ENCODE peak calls at places on chromosomes 11 and 22, in ten cellular contexts. One of them, this sample, is unnamed.

GRCh38 chr11:70076461-70076931 is 1.6 kb upstream of the ANO1 start:
- DNase-seq in tibial nerve: no peak
- DNase-seq in IMR-90: no peak
- DNase-seq in kidney: peak
- DNase-seq in heart left ventricle: no peak
- DNase-seq in A549: no peak
- DNase-seq in kidney epithelial cell: no peak
- DNase-seq in H1: no peak
- DNase-seq in transverse colon: no peak
- DNase-seq in retinal pigment epithelial cell: no peak
- DNase-seq in this sample: no peak

GRCh38 chr22:49535527-49536125 is 292.0 kb downstream of the BRD1 start:
- DNase-seq in kidney: peak
- DNase-seq in transverse colon: no peak
- DNase-seq in heart left ventricle: no peak
- DNase-seq in A549: no peak
- DNase-seq in retinal pigment epithelial cell: no peak
- DNase-seq in kidney epithelial cell: no peak
- DNase-seq in tibial nerve: no peak
- DNase-seq in IMR-90: no peak
- DNase-seq in H1: no peak
- DNase-seq in this sample: no peak

GRCh38 chr11:130051077-130051476 is 18.6 kb upstream of the APLP2 start:
- DNase-seq in retinal pigment epithelial cell: no peak
- DNase-seq in IMR-90: peak
- DNase-seq in kidney: no peak
- DNase-seq in heart left ventricle: no peak
- DNase-seq in tibial nerve: no peak
- DNase-seq in A549: no peak
- DNase-seq in kidney epithelial cell: no peak
- DNase-seq in transverse colon: no peak
- DNase-seq in H1: no peak
- DNase-seq in this sample: no peak

GRCh38 chr11:45178890-45179663 is 32.6 kb downstream of the PRDM11 start:
- DNase-seq in retinal pigment epithelial cell: peak
- DNase-seq in A549: peak
- DNase-seq in heart left ventricle: no peak
- DNase-seq in kidney epithelial cell: no peak
- DNase-seq in IMR-90: peak
- DNase-seq in H1: no peak
- DNase-seq in kidney: no peak
- DNase-seq in transverse colon: no peak
- DNase-seq in tibial nerve: no peak
- DNase-seq in this sample: no peak

GRCh38 chr11:94958118-94958517 is 15.2 kb downstream of the CWC15 start:
- DNase-seq in kidney: no peak
- DNase-seq in tibial nerve: no peak
- DNase-seq in heart left ventricle: no peak
- DNase-seq in A549: no peak
- DNase-seq in retinal pigment epithelial cell: no peak
- DNase-seq in IMR-90: peak
- DNase-seq in H1: no peak
- DNase-seq in kidney epithelial cell: no peak
- DNase-seq in transverse colon: no peak
- DNase-seq in this sample: no peak

GRCh38 chr11:43381802-43382201 is 23.1 kb downstream of the TTC17 start:
- DNase-seq in heart left ventricle: no peak
- DNase-seq in tibial nerve: no peak
- DNase-seq in kidney epithelial cell: no peak
- DNase-seq in transverse colon: no peak
- DNase-seq in retinal pigment epithelial cell: no peak
- DNase-seq in A549: no peak
- DNase-seq in kidney: no peak
- DNase-seq in H1: no peak
- DNase-seq in IMR-90: no peak
- DNase-seq in this sample: no peak

GRCh38 chr11:15707971-15708370 is 593.2 kb downstream of the INSC start:
- DNase-seq in IMR-90: peak
- DNase-seq in kidney epithelial cell: no peak
- DNase-seq in A549: peak
- DNase-seq in kidney: peak
- DNase-seq in H1: no peak
- DNase-seq in transverse colon: peak
- DNase-seq in retinal pigment epithelial cell: no peak
- DNase-seq in tibial nerve: peak
- DNase-seq in heart left ventricle: peak
- DNase-seq in this sample: no peak

GRCh38 chr22:37558815-37559214 is 1.5 kb upstream of the CDC42EP1 start:
- DNase-seq in heart left ventricle: no peak
- DNase-seq in kidney epithelial cell: no peak
- DNase-seq in IMR-90: no peak
- DNase-seq in tibial nerve: no peak
- DNase-seq in kidney: no peak
- DNase-seq in retinal pigment epithelial cell: no peak
- DNase-seq in H1: no peak
- DNase-seq in transverse colon: no peak
- DNase-seq in A549: no peak
- DNase-seq in this sample: no peak

GRCh38 chr22:47012589-47013365 is 250.3 kb downstream of the TBC1D22A start:
- DNase-seq in kidney epithelial cell: peak
- DNase-seq in heart left ventricle: no peak
- DNase-seq in H1: no peak
- DNase-seq in transverse colon: no peak
- DNase-seq in A549: no peak
- DNase-seq in kidney: peak
- DNase-seq in IMR-90: peak
- DNase-seq in retinal pigment epithelial cell: no peak
- DNase-seq in tibial nerve: no peak
- DNase-seq in this sample: no peak

GRCh38 chr22:49608228-49608627 is 219.4 kb downstream of the BRD1 start:
- DNase-seq in transverse colon: no peak
- DNase-seq in H1: no peak
- DNase-seq in heart left ventricle: no peak
- DNase-seq in kidney: no peak
- DNase-seq in A549: no peak
- DNase-seq in kidney epithelial cell: no peak
- DNase-seq in IMR-90: no peak
- DNase-seq in tibial nerve: no peak
- DNase-seq in retinal pigment epithelial cell: no peak
- DNase-seq in this sample: no peak

GRCh38 chr11:18705651-18706281 is 7.2 kb downstream of the TMEM86A start:
- DNase-seq in heart left ventricle: no peak
- DNase-seq in tibial nerve: no peak
- DNase-seq in kidney: peak
- DNase-seq in retinal pigment epithelial cell: no peak
- DNase-seq in transverse colon: peak
- DNase-seq in H1: no peak
- DNase-seq in kidney epithelial cell: no peak
- DNase-seq in IMR-90: no peak
- DNase-seq in A549: no peak
- DNase-seq in this sample: no peak

GRCh38 chr11:27234043-27234668 is 128.9 kb downstream of the CCDC34 start:
- DNase-seq in kidney epithelial cell: peak
- DNase-seq in heart left ventricle: peak
- DNase-seq in H1: no peak
- DNase-seq in transverse colon: peak
- DNase-seq in retinal pigment epithelial cell: peak
- DNase-seq in kidney: no peak
- DNase-seq in A549: peak
- DNase-seq in tibial nerve: no peak
- DNase-seq in IMR-90: peak
- DNase-seq in this sample: peak

GRCh38 chr11:119436093-119436492 is 13.1 kb upstream of the THY1 start:
- DNase-seq in kidney: no peak
- DNase-seq in tibial nerve: no peak
- DNase-seq in retinal pigment epithelial cell: no peak
- DNase-seq in transverse colon: no peak
- DNase-seq in A549: no peak
- DNase-seq in kidney epithelial cell: no peak
- DNase-seq in IMR-90: no peak
- DNase-seq in heart left ventricle: no peak
- DNase-seq in H1: no peak
- DNase-seq in this sample: no peak

GRCh38 chr11:75160328-75160757 is 9.4 kb downstream of the SLCO2B1 start:
- DNase-seq in retinal pigment epithelial cell: no peak
- DNase-seq in A549: no peak
- DNase-seq in tibial nerve: no peak
- DNase-seq in kidney epithelial cell: no peak
- DNase-seq in H1: no peak
- DNase-seq in transverse colon: no peak
- DNase-seq in heart left ventricle: no peak
- DNase-seq in IMR-90: no peak
- DNase-seq in kidney: peak
- DNase-seq in this sample: no peak

GRCh38 chr11:48116843-48117242 is 99.8 kb upstream of the OR4B1 start:
- DNase-seq in A549: peak
- DNase-seq in kidney: no peak
- DNase-seq in tibial nerve: no peak
- DNase-seq in transverse colon: no peak
- DNase-seq in H1: no peak
- DNase-seq in IMR-90: no peak
- DNase-seq in heart left ventricle: no peak
- DNase-seq in kidney epithelial cell: no peak
- DNase-seq in retinal pigment epithelial cell: no peak
- DNase-seq in this sample: no peak
- TF ChIP-seq CTCF in A549: peak
- TF ChIP-seq CTCF in kidney: peak
- TF ChIP-seq CTCF in tibial nerve: no peak
- TF ChIP-seq CTCF in transverse colon: peak
- TF ChIP-seq CTCF in H1: peak
- TF ChIP-seq CTCF in IMR-90: peak
- TF ChIP-seq CTCF in heart left ventricle: peak
- TF ChIP-seq CTCF in kidney epithelial cell: peak
- TF ChIP-seq CTCF in retinal pigment epithelial cell: peak
- TF ChIP-seq CTCF in this sample: peak

DNA sequence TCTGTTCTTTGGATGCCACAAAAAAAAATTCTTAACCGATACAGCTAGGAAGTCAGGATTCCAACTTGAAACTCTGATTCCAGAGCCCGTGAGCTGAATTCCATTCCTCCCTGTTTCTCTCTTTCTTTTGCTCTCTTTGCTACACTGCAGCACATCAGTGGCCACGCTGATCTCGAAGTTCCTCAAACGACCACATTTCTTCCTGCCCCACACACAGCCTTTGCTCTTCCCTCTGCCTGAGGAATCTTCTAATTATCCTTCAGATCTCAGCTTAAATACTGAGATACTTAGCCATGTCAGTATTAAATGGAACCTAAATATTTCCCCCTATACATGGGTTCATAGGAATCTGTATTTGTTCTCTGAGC is 86.8 kb downstream of the MAML2 start:
- DNase-seq in retinal pigment epithelial cell: no peak
- DNase-seq in heart left ventricle: no peak
- DNase-seq in A549: no peak
- DNase-seq in IMR-90: no peak
- DNase-seq in H1: no peak
- DNase-seq in tibial nerve: no peak
- DNase-seq in kidney: no peak
- DNase-seq in transverse colon: no peak
- DNase-seq in kidney epithelial cell: no peak
- DNase-seq in this sample: no peak
- H3K4me3 ChIP-seq in retinal pigment epithelial cell: no peak
- H3K4me3 ChIP-seq in heart left ventricle: no peak
- H3K4me3 ChIP-seq in A549: no peak
- H3K4me3 ChIP-seq in IMR-90: no peak
- H3K4me3 ChIP-seq in H1: no peak
- H3K4me3 ChIP-seq in tibial nerve: no peak
- H3K4me3 ChIP-seq in kidney: no peak
- H3K4me3 ChIP-seq in transverse colon: no peak
- H3K4me3 ChIP-seq in kidney epithelial cell: no peak
- H3K4me3 ChIP-seq in this sample: no peak

DNA sequence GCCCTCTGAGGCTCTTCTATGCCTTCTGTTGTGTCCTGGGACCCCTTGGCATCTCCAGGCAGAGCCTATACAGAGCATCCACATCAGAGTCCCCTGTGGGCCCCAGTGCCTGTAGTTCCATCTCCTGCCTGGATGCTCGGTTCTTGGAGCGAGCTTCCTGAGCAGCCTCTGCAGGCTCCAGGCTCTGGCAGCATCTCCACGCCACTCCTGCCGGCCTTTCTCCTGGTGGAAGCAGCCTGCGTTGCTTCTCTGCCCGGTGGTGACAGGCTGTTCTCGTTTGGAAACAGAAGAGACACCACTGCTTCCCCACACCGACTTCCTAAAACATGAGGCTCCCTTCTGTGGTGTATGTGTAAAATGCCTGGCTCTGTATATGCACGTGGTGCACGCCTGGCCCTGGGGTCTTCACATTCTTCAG is 52.8 kb downstream of the BCR start:
- DNase-seq in kidney: no peak
- DNase-seq in heart left ventricle: peak
- DNase-seq in A549: no peak
- DNase-seq in transverse colon: no peak
- DNase-seq in IMR-90: no peak
- DNase-seq in H1: no peak
- DNase-seq in tibial nerve: no peak
- DNase-seq in retinal pigment epithelial cell: no peak
- DNase-seq in kidney epithelial cell: no peak
- DNase-seq in this sample: no peak
- TF ChIP-seq CTCF in kidney: no peak
- TF ChIP-seq CTCF in heart left ventricle: no peak
- TF ChIP-seq CTCF in A549: no peak
- TF ChIP-seq CTCF in transverse colon: no peak
- TF ChIP-seq CTCF in IMR-90: no peak
- TF ChIP-seq CTCF in H1: no peak
- TF ChIP-seq CTCF in tibial nerve: no peak
- TF ChIP-seq CTCF in retinal pigment epithelial cell: no peak
- TF ChIP-seq CTCF in kidney epithelial cell: no peak
- TF ChIP-seq CTCF in this sample: no peak

GRCh38 chr11:73186294-73186850 is 31.7 kb upstream of the P2RY2 start:
- DNase-seq in kidney epithelial cell: no peak
- DNase-seq in H1: no peak
- DNase-seq in IMR-90: no peak
- DNase-seq in transverse colon: no peak
- DNase-seq in A549: peak
- DNase-seq in tibial nerve: no peak
- DNase-seq in retinal pigment epithelial cell: no peak
- DNase-seq in heart left ventricle: no peak
- DNase-seq in kidney: no peak
- DNase-seq in this sample: no peak

GRCh38 chr11:73186886-73187285 is 31.2 kb upstream of the P2RY2 start:
- DNase-seq in transverse colon: no peak
- DNase-seq in H1: no peak
- DNase-seq in tibial nerve: no peak
- DNase-seq in IMR-90: no peak
- DNase-seq in kidney epithelial cell: no peak
- DNase-seq in kidney: no peak
- DNase-seq in retinal pigment epithelial cell: no peak
- DNase-seq in heart left ventricle: no peak
- DNase-seq in A549: no peak
- DNase-seq in this sample: no peak

GRCh38 chr11:73184953-73185671 is 33.0 kb upstream of the P2RY2 start:
- DNase-seq in retinal pigment epithelial cell: no peak
- DNase-seq in kidney epithelial cell: no peak
- DNase-seq in kidney: peak
- DNase-seq in A549: peak
- DNase-seq in IMR-90: peak
- DNase-seq in transverse colon: peak
- DNase-seq in heart left ventricle: peak
- DNase-seq in H1: peak
- DNase-seq in tibial nerve: no peak
- DNase-seq in this sample: no peak

GRCh38 chr11:73187854-73188253 is 30.2 kb upstream of the P2RY2 start:
- DNase-seq in kidney: no peak
- DNase-seq in H1: no peak
- DNase-seq in A549: no peak
- DNase-seq in tibial nerve: no peak
- DNase-seq in transverse colon: no peak
- DNase-seq in heart left ventricle: no peak
- DNase-seq in retinal pigment epithelial cell: no peak
- DNase-seq in IMR-90: no peak
- DNase-seq in kidney epithelial cell: no peak
- DNase-seq in this sample: no peak

GRCh38 chr11:73185680-73186293 is 32.3 kb upstream of the P2RY2 start:
- DNase-seq in A549: peak
- DNase-seq in tibial nerve: no peak
- DNase-seq in retinal pigment epithelial cell: no peak
- DNase-seq in H1: no peak
- DNase-seq in heart left ventricle: no peak
- DNase-seq in transverse colon: no peak
- DNase-seq in kidney epithelial cell: no peak
- DNase-seq in IMR-90: peak
- DNase-seq in kidney: peak
- DNase-seq in this sample: no peak
- H3K4me3 ChIP-seq in A549: no peak
- H3K4me3 ChIP-seq in tibial nerve: no peak
- H3K4me3 ChIP-seq in retinal pigment epithelial cell: no peak
- H3K4me3 ChIP-seq in H1: no peak
- H3K4me3 ChIP-seq in heart left ventricle: no peak
- H3K4me3 ChIP-seq in transverse colon: no peak
- H3K4me3 ChIP-seq in kidney epithelial cell: no peak
- H3K4me3 ChIP-seq in IMR-90: no peak
- H3K4me3 ChIP-seq in kidney: no peak
- H3K4me3 ChIP-seq in this sample: no peak

This sample was measured in HFF-Myc.